ENCODE peak calls at places on chromosomes 11 and 22, in eight cellular contexts. R is COLO829; T is nephron progenitor cell; P is NB4; H is lung; F is activated T-cell treated with anti-CD3 and anti-CD28 coated beads for 48 hours; J is ACHN; Z is CD8-positive, alpha-beta T cell. I is an unnamed sample.

GRCh38 chr22:24507742-24508141 is 12.6 kb downstream of the UPB1 start:
- DNase-seq in H (no peak), F (no peak), J (no peak), Z (no peak), R (no peak), P (no peak), T (peak), I (peak)

GRCh38 chr11:69578167-69578566 is 62.8 kb upstream of the CCND1 start:
- DNase-seq in R (no peak), P (no peak), J (no peak), H (no peak), T (no peak), F (no peak), Z (no peak), I (no peak)

GRCh38 chr11:105005451-105005845 is 17.5 kb downstream of the CASP5 start:
- DNase-seq in H (no peak), R (no peak), P (no peak), Z (no peak), T (no peak), J (no peak), F (no peak), I (no peak)

GRCh38 chr11:61293869-61294716 is 1.0 kb downstream of the VWCE start:
- DNase-seq in J (peak), Z (peak), R (no peak), H (no peak), F (peak), T (peak), P (peak), I (peak)

GRCh38 chr22:41197046-41197807 is 7.9 kb upstream of the L3MBTL2 start:
- DNase-seq in T (peak), F (peak), P (peak), Z (peak), R (peak), H (peak), J (peak), I (peak)

GRCh38 chr11:66228521-66228920 is 39.9 kb upstream of the RAB1B start:
- DNase-seq in Z (no peak), P (no peak), J (no peak), H (peak), F (no peak), R (no peak), T (no peak), I (peak)

GRCh38 chr11:134597452-134597851 is 185.4 kb upstream of the B3GAT1 start:
- DNase-seq in T (no peak), Z (no peak), J (no peak), P (no peak), F (no peak), H (no peak), R (no peak), I (no peak)

GRCh38 chr22:50473855-50474671 is 772 bp downstream of the SBF1 start:
- DNase-seq in P (peak), J (peak), F (no peak), R (no peak), Z (no peak), H (no peak), T (peak), I (no peak)

GRCh38 chr11:113446938-113447337 is 28.3 kb downstream of the DRD2 start:
- DNase-seq in R (no peak), Z (no peak), T (no peak), F (no peak), H (no peak), J (no peak), P (no peak), I (no peak)

GRCh38 chr22:32265882-32266767 is 11.0 kb upstream of the SLC5A4 start:
- DNase-seq in P (peak), H (peak), J (peak), Z (peak), F (peak), R (peak), T (peak), I (peak)

GRCh38 chr11:396511-396947 is 2.5 kb downstream of the PKP3 start:
- DNase-seq in T (no peak), H (no peak), F (no peak), R (peak), Z (no peak), J (peak), P (no peak), I (peak)

GRCh38 chr11:13949876-13950275 is 12.6 kb upstream of the SPON1 start:
- DNase-seq in T (no peak), F (no peak), H (no peak), P (no peak), R (no peak), Z (no peak), J (peak), I (no peak)

GRCh38 chr22:28105988-28106387 is 186.9 kb upstream of the PITPNB start:
- DNase-seq in P (no peak), H (no peak), J (no peak), Z (no peak), R (no peak), T (peak), F (no peak), I (no peak)

GRCh38 chr22:24996420-24996952 is 44.0 kb downstream of the KIAA1671 start:
- DNase-seq in Z (no peak), T (peak), F (no peak), R (peak), P (no peak), J (peak), H (no peak), I (peak)

GRCh38 chr22:47016636-47017035 is 254.2 kb downstream of the TBC1D22A start:
- DNase-seq in T (no peak), H (no peak), P (no peak), J (no peak), R (no peak), Z (no peak), F (no peak), I (no peak)

GRCh38 chr11:124633355-124633754 is 10.7 kb downstream of the TBRG1 start:
- DNase-seq in F (no peak), Z (no peak), P (no peak), R (no peak), J (peak), T (no peak), H (no peak), I (no peak)

GRCh38 chr11:65571940-65572339 is 398 bp upstream of the FAM89B start:
- DNase-seq in R (no peak), P (peak), T (no peak), F (no peak), H (no peak), J (peak), Z (no peak), I (peak)

GRCh38 chr11:88202498-88202897 is 27.3 kb upstream of the RAB38 start:
- DNase-seq in F (no peak), J (no peak), P (no peak), R (no peak), Z (no peak), H (no peak), T (no peak), I (no peak)

GRCh38 chr11:128884703-128885338 is 6.3 kb upstream of the KCNJ5 start:
- DNase-seq in P (peak), Z (peak), T (peak), R (peak), H (peak), J (peak), F (no peak), I (peak)

GRCh38 chr11:121318848-121319834 is 26.6 kb downstream of the SC5D start:
- DNase-seq in Z (no peak), T (peak), H (no peak), F (no peak), P (peak), R (peak), J (peak), I (no peak)

GRCh38 chr11:118622376-118623290 is 15.2 kb downstream of the PHLDB1 start:
- DNase-seq in Z (no peak), H (peak), R (peak), F (no peak), P (peak), T (peak), J (peak), I (no peak)

GRCh38 chr11:6413791-6414231 is 5.1 kb downstream of the APBB1 start:
- DNase-seq in T (no peak), P (no peak), H (no peak), F (peak), J (no peak), Z (peak), R (no peak), I (no peak)

I was measured in WTC11.